ENCODE peak calls at places on chromosomes 16 and 17, in five cellular contexts. Y, K, J, V and I are unnamed samples.

GRCh38 chr16:14602443-14602963 is 27.6 kb downstream of the PARN start:
- DNase-seq in Y (no peak), K (no peak), J (no peak), V (no peak), I (no peak)

GRCh38 chr16:86244936-86245335 is 265.4 kb upstream of the FOXF1 start:
- DNase-seq in Y (no peak), K (no peak), J (no peak), V (no peak), I (no peak)

GRCh38 chr17:48427598-48427997 is 2.4 kb downstream of the SKAP1 start:
- DNase-seq in Y (no peak), K (no peak), J (peak), V (no peak), I (peak)

GRCh38 chr17:78359936-78360370 is at the start of gene SOCS3:
- DNase-seq in Y (peak), K (peak), J (peak), V (peak), I (no peak)

GRCh38 chr17:75088902-75089417 is 1.2 kb downstream of the SLC16A5 start:
- DNase-seq in Y (peak), K (no peak), J (peak), V (no peak), I (no peak)

GRCh38 chr17:32503251-32504165 is 16.7 kb downstream of the CDK5R1 start:
- DNase-seq in Y (no peak), K (peak), J (peak), V (no peak), I (peak)

GRCh38 chr17:74766413-74766812 is 9.7 kb downstream of the NAT9 start:
- DNase-seq in Y (no peak), K (no peak), J (no peak), V (no peak), I (no peak)

GRCh38 chr16:27238016-27238587 is 30.5 kb downstream of the NSMCE1 start:
- DNase-seq in Y (no peak), K (no peak), J (no peak), V (no peak), I (peak)

GRCh38 chr16:17766012-17766411 is 295.3 kb upstream of the XYLT1 start:
- DNase-seq in Y (no peak), K (no peak), J (no peak), V (no peak), I (no peak)

GRCh38 chr17:32596666-32597065 is 109.9 kb downstream of the CDK5R1 start:
- DNase-seq in Y (no peak), K (no peak), J (no peak), V (no peak), I (no peak)

GRCh38 chr16:84724619-84725307 is 25.0 kb downstream of the USP10 start:
- DNase-seq in Y (no peak), K (peak), J (no peak), V (no peak), I (peak)

GRCh38 chr17:82106697-82107305 is 8.8 kb upstream of the FASN start:
- DNase-seq in Y (no peak), K (no peak), J (no peak), V (no peak), I (no peak)
- H2AFZ ChIP-seq in Y (no peak), K (peak), J (peak), V (no peak), I (peak)

GRCh38 chr17:8397636-8398035 is at the start of gene RNF222:
- DNase-seq in Y (no peak), K (no peak), J (peak), V (no peak), I (no peak)
- H2AFZ ChIP-seq in Y (no peak), K (no peak), J (no peak), V (no peak), I (no peak)

DNA sequence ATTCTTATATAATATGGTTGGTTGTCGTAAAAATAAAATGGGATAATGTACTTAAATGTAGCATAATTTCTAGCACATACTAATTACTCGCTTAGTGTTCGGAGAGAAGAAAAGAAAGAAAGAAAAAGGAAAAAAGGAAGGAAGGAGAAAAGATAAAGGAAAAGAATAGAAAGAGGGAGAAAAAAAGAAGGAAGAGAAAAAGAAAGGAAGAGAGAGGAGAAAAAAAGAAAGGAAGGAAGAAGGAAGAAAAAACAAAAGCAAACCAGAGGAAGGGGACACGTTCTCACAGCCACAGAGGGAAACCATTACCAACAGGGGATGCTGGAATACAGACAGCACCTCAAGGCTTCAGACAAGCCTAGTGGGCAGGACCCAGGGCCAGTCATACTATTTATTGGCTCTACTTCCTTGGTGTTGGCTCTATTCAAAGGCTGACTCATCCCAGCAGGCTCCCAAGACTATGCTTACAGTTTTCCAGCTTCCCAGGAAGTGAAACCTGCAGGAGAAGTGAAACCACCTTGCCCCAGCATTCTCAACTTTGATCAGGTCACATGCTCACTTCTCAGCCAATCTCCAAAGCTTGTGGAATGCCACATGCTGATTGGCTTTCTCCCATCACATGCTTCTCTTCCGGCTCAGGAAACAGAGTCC is 273.5 kb upstream of the IRX5 start:
- DNase-seq in Y (no peak), K (no peak), J (peak), V (no peak), I (no peak)
- H2AFZ ChIP-seq in Y (no peak), K (no peak), J (no peak), V (no peak), I (peak)

DNA sequence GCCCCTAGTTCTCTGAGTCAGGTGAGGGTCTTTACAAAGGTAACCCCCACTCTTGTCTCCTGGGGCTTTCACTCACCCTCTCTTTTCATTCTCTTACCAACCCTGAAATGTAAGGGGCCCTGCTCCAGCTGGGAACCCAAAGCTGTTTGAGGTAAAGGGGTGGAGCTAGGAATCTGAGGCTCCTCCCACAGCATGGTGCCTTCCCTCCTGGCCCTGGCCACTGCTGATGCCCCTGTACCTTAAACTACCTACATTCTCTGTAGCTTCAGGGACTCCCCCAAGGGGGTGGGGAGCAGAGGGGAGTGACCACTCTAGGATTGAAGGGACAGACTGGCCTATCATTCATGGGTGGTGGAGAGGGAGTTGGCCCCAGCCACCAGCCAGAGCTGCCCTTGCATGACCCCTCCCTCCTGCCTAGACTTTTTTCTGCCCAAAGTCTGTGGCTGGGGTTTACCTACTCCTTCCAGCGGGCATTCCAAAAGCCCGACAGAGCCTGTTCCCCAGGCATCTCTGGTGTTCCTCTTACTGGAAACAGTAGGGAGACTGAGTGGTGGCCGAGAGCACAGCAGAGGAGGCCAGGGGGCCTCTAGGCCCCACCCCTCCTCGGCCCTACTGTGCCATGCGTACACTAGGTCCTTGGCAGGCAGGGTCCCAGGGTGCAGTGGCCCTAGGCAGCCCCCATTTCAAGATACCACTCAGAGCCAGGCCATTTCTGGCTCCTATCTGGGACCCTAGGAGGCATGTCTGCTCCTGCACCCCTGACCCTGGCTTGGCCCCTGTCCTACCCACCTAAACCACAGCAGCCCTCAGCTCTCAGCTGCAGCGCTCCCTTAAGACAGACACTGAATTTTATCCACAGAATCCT is 9.5 kb downstream of the DOK4 start:
- DNase-seq in Y (no peak), K (no peak), J (no peak), V (no peak), I (no peak)
- H2AFZ ChIP-seq in Y (no peak), K (no peak), J (no peak), V (no peak), I (no peak)

GRCh38 chr17:45052052-45052772 is 780 bp upstream of the DCAKD start:
- DNase-seq in Y (peak), K (peak), J (peak), V (no peak), I (peak)
- H2AFZ ChIP-seq in Y (no peak), K (peak), J (peak), V (peak), I (peak)

GRCh38 chr17:8022358-8023038 is 16.4 kb upstream of the ALOX15B start:
- DNase-seq in Y (no peak), K (no peak), J (no peak), V (no peak), I (no peak)
- H2AFZ ChIP-seq in Y (no peak), K (no peak), J (no peak), V (no peak), I (no peak)

GRCh38 chr17:39525801-39526506 is 64.7 kb downstream of the CDK12 start:
- DNase-seq in Y (no peak), K (no peak), J (no peak), V (no peak), I (no peak)
- H2AFZ ChIP-seq in Y (no peak), K (no peak), J (no peak), V (no peak), I (no peak)

GRCh38 chr17:3916013-3916696 is at the start of gene P2RX1:
- DNase-seq in Y (no peak), K (no peak), J (no peak), V (no peak), I (peak)

GRCh38 chr17:3919123-3919624 is 2.9 kb upstream of the P2RX1 start:
- DNase-seq in Y (no peak), K (no peak), J (no peak), V (no peak), I (no peak)

GRCh38 chr17:3916825-3917224 is 560 bp upstream of the P2RX1 start:
- DNase-seq in Y (no peak), K (no peak), J (no peak), V (no peak), I (no peak)

GRCh38 chr17:3918372-3919122 is 2.3 kb upstream of the P2RX1 start:
- DNase-seq in Y (no peak), K (no peak), J (no peak), V (no peak), I (no peak)

DNA sequence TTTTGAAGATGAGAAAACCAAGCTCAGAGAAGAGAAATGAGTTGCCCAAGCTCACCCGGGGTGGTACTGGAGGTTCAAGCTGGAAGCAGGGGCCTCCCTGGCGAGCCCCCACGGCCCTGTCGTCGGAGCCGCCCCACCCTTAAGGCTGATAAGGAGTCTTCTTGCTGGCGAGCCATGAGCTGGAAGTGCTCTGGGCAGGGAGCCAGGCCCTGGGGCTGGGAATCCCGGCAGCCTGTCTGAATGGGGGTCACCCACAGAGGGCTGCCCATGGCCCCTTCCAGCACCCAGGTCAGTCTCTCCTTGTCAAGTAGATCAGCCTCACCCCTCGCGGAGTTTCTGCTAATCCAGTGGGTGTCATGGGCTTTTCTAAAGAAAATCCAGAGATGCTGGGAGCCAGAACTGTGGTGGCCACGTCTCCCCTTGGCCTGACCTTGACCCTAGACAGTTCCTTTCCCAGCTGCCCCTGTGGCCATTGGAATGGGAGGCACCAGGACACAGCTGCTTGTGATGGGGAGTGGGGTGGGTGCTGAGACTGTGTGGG is 1.2 kb upstream of the P2RX1 start:
- DNase-seq in Y (no peak), K (peak), J (no peak), V (no peak), I (no peak)
- H2AFZ ChIP-seq in Y (no peak), K (no peak), J (no peak), V (no peak), I (no peak)